ENCODE peak calls at places on chromosomes 12 and 14, in nine cellular contexts. S, R, C, O, Z, B, A, P and F are unnamed samples.

GRCh38 chr12:118189761-118190181 is 53.8 kb downstream of the PEBP1 start:
- DNase-seq in R (no peak), P (no peak), S (no peak), O (no peak), A (no peak), Z (no peak), B (peak), C (no peak), F (no peak)

GRCh38 chr14:30115756-30116155 is 188.1 kb upstream of the PRKD1 start:
- DNase-seq in O (no peak), S (no peak), B (no peak), A (no peak), R (no peak), P (no peak), Z (no peak), C (no peak), F (no peak)

GRCh38 chr14:62015945-62016344 is 253.7 kb downstream of the SNAPC1 start:
- DNase-seq in Z (peak), B (no peak), P (peak), S (no peak), C (no peak), O (no peak), R (no peak), A (no peak), F (no peak)

GRCh38 chr12:58368001-58368400 is 426.6 kb downstream of the ATP23 start:
- DNase-seq in B (no peak), P (peak), S (no peak), C (no peak), Z (no peak), A (no peak), R (no peak), O (no peak), F (no peak)

GRCh38 chr12:114726092-114726710 is 42.2 kb upstream of the TBX3 start:
- DNase-seq in O (no peak), A (no peak), Z (no peak), S (no peak), P (peak), R (no peak), C (no peak), B (no peak), F (no peak)

GRCh38 chr12:113019045-113019444 is 37.5 kb upstream of the DTX1 start:
- DNase-seq in A (no peak), R (no peak), S (no peak), Z (peak), C (no peak), P (peak), B (no peak), O (no peak), F (no peak)

GRCh38 chr14:100692859-100693558 is 33.7 kb upstream of the DLK1 start:
- DNase-seq in P (peak), O (no peak), C (no peak), Z (peak), A (peak), B (no peak), R (no peak), S (no peak), F (no peak)

GRCh38 chr12:124013073-124013472 is 40.1 kb downstream of the ZNF664 start:
- DNase-seq in C (no peak), P (no peak), A (no peak), R (no peak), B (no peak), O (no peak), S (no peak), Z (no peak), F (no peak)

GRCh38 chr12:124152733-124153132 is 142.2 kb upstream of the RFLNA start:
- DNase-seq in P (no peak), Z (no peak), S (no peak), B (no peak), C (no peak), O (no peak), A (no peak), R (no peak), F (no peak)